ENCODE peak calls at places on chromosome 4, in five cellular contexts. C is lung microvascular endothelial cell; D is GM23248; Q is activated T-helper 1 cell treated with anti-CD3 and anti-CD28 coated beads, Interleukin-2, amount 50 U/mL, for 16 hours; T is activated T-cell treated with anti-CD3 and anti-CD28 coated beads, Interleukin-2, amount 50 U/mL, for 24 hours. Z is an unnamed sample.

GRCh38 chr4:108052511-108052910 is 62.8 kb downstream of the HADH start:
- DNase-seq in C (no peak), D (no peak), Q (no peak), T (no peak), Z (no peak)

GRCh38 chr4:60589425-60589824 is 610.7 kb upstream of the ADGRL3 start:
- DNase-seq in C (no peak), D (no peak), Q (no peak), T (no peak), Z (no peak)

GRCh38 chr4:72569719-72570235 is 756 bp upstream of the ADAMTS3 start:
- DNase-seq in C (peak), D (peak), Q (no peak), T (no peak), Z (no peak)

GRCh38 chr4:186570193-186570996 is 15.0 kb upstream of the MTNR1A start:
- DNase-seq in C (no peak), D (peak), Q (no peak), T (no peak), Z (no peak)

GRCh38 chr4:182212211-182212761 is 30.9 kb upstream of the TENM3 start:
- DNase-seq in C (no peak), D (no peak), Q (no peak), T (no peak), Z (no peak)

GRCh38 chr4:38290360-38290759 is 330.2 kb downstream of the PTTG2 start:
- DNase-seq in C (no peak), D (peak), Q (no peak), T (no peak), Z (no peak)

GRCh38 chr4:107718351-107718965 is 1.6 kb downstream of the PAPSS1 start:
- DNase-seq in C (no peak), D (no peak), Q (no peak), T (no peak), Z (no peak)

GRCh38 chr4:166043801-166044200 is 170.8 kb downstream of the TLL1 start:
- DNase-seq in C (no peak), D (no peak), Q (no peak), T (no peak), Z (no peak)

GRCh38 chr4:153639556-153640475 is 44.3 kb upstream of the TLR2 start:
- DNase-seq in C (no peak), D (no peak), Q (no peak), T (no peak), Z (no peak)

GRCh38 chr4:54233697-54234496 is 4.8 kb downstream of the PDGFRA start:
- DNase-seq in C (peak), D (peak), Q (peak), T (peak), Z (peak)

GRCh38 chr4:30946288-30946687 is 226.1 kb downstream of the PCDH7 start:
- DNase-seq in C (no peak), D (no peak), Q (no peak), T (no peak), Z (no peak)

GRCh38 chr4:6188687-6189305 is 11.6 kb downstream of the JAKMIP1 start:
- DNase-seq in C (no peak), D (no peak), Q (no peak), T (no peak), Z (no peak)

GRCh38 chr4:173935622-173936405 is 347.7 kb downstream of the FBXO8 start:
- DNase-seq in C (no peak), D (peak), Q (no peak), T (no peak), Z (no peak)

GRCh38 chr4:183658362-183659028 is 490 bp downstream of the RWDD4 start:
- DNase-seq in C (peak), D (peak), Q (no peak), T (peak), Z (no peak)

GRCh38 chr4:25486171-25486570 is 109.1 kb downstream of the ANAPC4 start:
- DNase-seq in C (peak), D (no peak), Q (no peak), T (no peak), Z (no peak)

GRCh38 chr4:68864438-68865177 is 48.8 kb downstream of the UGT2B10 start:
- DNase-seq in C (no peak), D (no peak), Q (no peak), T (no peak), Z (peak)

GRCh38 chr4:173448557-173448918 is 49.6 kb upstream of the SCRG1 start:
- DNase-seq in C (no peak), D (peak), Q (no peak), T (no peak), Z (no peak)

GRCh38 chr4:38644201-38644600 is 19.8 kb upstream of the KLF3 start:
- DNase-seq in C (no peak), D (no peak), Q (no peak), T (no peak), Z (no peak)

GRCh38 chr4:4461850-4462249 is 74.9 kb downstream of the NSG1 start:
- DNase-seq in C (no peak), D (no peak), Q (peak), T (peak), Z (no peak)

GRCh38 chr4:56468097-56468422 is 643 bp downstream of the SRP72 start:
- DNase-seq in C (peak), D (peak), Q (no peak), T (no peak), Z (no peak)

GRCh38 chr4:6321361-6321760 is 51.7 kb downstream of the WFS1 start:
- DNase-seq in C (no peak), D (no peak), Q (no peak), T (no peak), Z (no peak)

GRCh38 chr4:169663894-169664293 is 43.5 kb downstream of the CLCN3 start:
- DNase-seq in C (peak), D (no peak), Q (no peak), T (no peak), Z (no peak)

GRCh38 chr4:82785248-82786003 is 13.2 kb downstream of the SCD5 start:
- DNase-seq in C (peak), D (peak), Q (no peak), T (no peak), Z (no peak)

GRCh38 chr4:73853246-73853704 is at the start of gene PF4V1:
- DNase-seq in C (no peak), D (peak), Q (no peak), T (no peak), Z (no peak)

GRCh38 chr4:177964061-177964460 is 521.8 kb upstream of the AGA start:
- DNase-seq in C (no peak), D (peak), Q (no peak), T (no peak), Z (no peak)

GRCh38 chr4:186341655-186342054 is 75.7 kb downstream of the F11 start:
- DNase-seq in C (no peak), D (no peak), Q (no peak), T (no peak), Z (no peak)

GRCh38 chr4:52051615-52052474 is 741 bp downstream of the SPATA18 start:
- DNase-seq in C (peak), D (peak), Q (no peak), T (peak), Z (no peak)

GRCh38 chr4:142405021-142405991 is 440.8 kb downstream of the INPP4B start:
- DNase-seq in C (peak), D (peak), Q (peak), T (peak), Z (peak)

GRCh38 chr4:82223715-82224114 is 150.1 kb downstream of the HNRNPD start:
- DNase-seq in C (no peak), D (no peak), Q (no peak), T (no peak), Z (peak)

GRCh38 chr4:94516067-94516466 is 64.3 kb downstream of the PDLIM5 start:
- DNase-seq in C (peak), D (peak), Q (no peak), T (no peak), Z (no peak)

GRCh38 chr4:134470544-134470943 is 269.0 kb upstream of the PABPC4L start:
- DNase-seq in C (peak), D (no peak), Q (no peak), T (no peak), Z (no peak)

GRCh38 chr4:46484881-46485280 is 95.0 kb upstream of the GABRA2 start:
- DNase-seq in C (no peak), D (no peak), Q (no peak), T (no peak), Z (no peak)

GRCh38 chr4:72286185-72286584 is 254.4 kb downstream of the NPFFR2 start:
- DNase-seq in C (peak), D (peak), Q (no peak), T (no peak), Z (no peak)

Z was measured in GDM1.